ENCODE peak calls at places on chromosomes 16 and 17, in four cellular contexts. E is A549, N is K562, D is GM12878. W is an unnamed sample.

GRCh38 chr17:13462161-13462560 is 139.6 kb downstream of the HS3ST3A1 start:
- DNase-seq in E (no peak), N (no peak), D (no peak), W (no peak)

GRCh38 chr17:50298018-50298417 is 23.8 kb downstream of the TMEM92 start:
- DNase-seq in N (no peak), E (no peak), D (no peak), W (no peak)

GRCh38 chr16:87196229-87196628 is 121.0 kb downstream of the C16orf95 start:
- DNase-seq in N (no peak), E (no peak), D (no peak), W (no peak)

GRCh38 chr16:80174416-80174815 is 366.4 kb upstream of the DYNLRB2 start:
- DNase-seq in N (no peak), E (no peak), D (no peak), W (no peak)

GRCh38 chr16:62077998-62078397 is 41.8 kb upstream of the CDH8 start:
- DNase-seq in E (no peak), D (no peak), N (no peak), W (no peak)

GRCh38 chr17:2023692-2024571 is 1.2 kb downstream of the RTN4RL1 start:
- DNase-seq in E (peak), N (peak), D (no peak), W (no peak)

GRCh38 chr16:72836985-72837384 is 210.9 kb downstream of the ZFHX3 start:
- DNase-seq in E (no peak), D (no peak), N (peak), W (no peak)

GRCh38 chr16:84618428-84619102 is 687 bp upstream of the COTL1 start:
- DNase-seq in N (peak), E (peak), D (no peak), W (peak)

GRCh38 chr16:17512636-17513220 is 42.0 kb upstream of the XYLT1 start:
- DNase-seq in E (no peak), N (no peak), D (no peak), W (no peak)

GRCh38 chr16:25298165-25298872 is 40.7 kb upstream of the ZKSCAN2 start:
- DNase-seq in E (no peak), D (no peak), N (no peak), W (no peak)

GRCh38 chr16:64278196-64278595 is 843.7 kb downstream of the CDH11 start:
- DNase-seq in N (no peak), E (no peak), D (no peak), W (no peak)

GRCh38 chr16:85390511-85391174 is 222.5 kb upstream of the GSE1 start:
- DNase-seq in N (peak), D (no peak), E (peak), W (no peak)

GRCh38 chr17:30378191-30378796 is 433 bp upstream of the CPD start:
- DNase-seq in N (peak), D (no peak), E (no peak), W (no peak)

GRCh38 chr17:43151880-43152456 is 19.0 kb upstream of the NBR1 start:
- DNase-seq in E (no peak), D (no peak), N (no peak), W (no peak)

GRCh38 chr16:9966569-9967157 is 215.6 kb downstream of the GRIN2A start:
- DNase-seq in N (no peak), E (no peak), D (peak), W (no peak)

GRCh38 chr16:24208710-24209109 is 47.4 kb upstream of the CACNG3 start:
- DNase-seq in E (no peak), N (no peak), D (no peak), W (no peak)

GRCh38 chr16:50841081-50841886 is 99.4 kb downstream of the CYLD start:
- DNase-seq in N (peak), E (no peak), D (no peak), W (no peak)

GRCh38 chr17:28645576-28645939 is 600 bp upstream of the BLTP2 start:
- DNase-seq in E (no peak), N (no peak), D (no peak), W (no peak)

GRCh38 chr17:40563371-40564052 is 1.8 kb downstream of the CCR7 start:
- DNase-seq in E (no peak), N (no peak), D (no peak), W (no peak)

GRCh38 chr16:3646348-3646920 is 8.1 kb upstream of the DNASE1 start:
- DNase-seq in N (peak), D (no peak), E (peak), W (peak)

GRCh38 chr17:63519116-63519881 is 3.9 kb upstream of the KCNH6 start:
- DNase-seq in N (no peak), D (no peak), E (no peak), W (no peak)

GRCh38 chr16:78183437-78183836 is 84.0 kb downstream of the WWOX start:
- DNase-seq in D (no peak), E (no peak), N (no peak), W (no peak)

GRCh38 chr16:67417333-67418061 is 1.2 kb upstream of the ZDHHC1 start:
- DNase-seq in E (no peak), D (no peak), N (no peak), W (no peak)

GRCh38 chr17:72922223-72922622 is 170.3 kb downstream of the SLC39A11 start:
- DNase-seq in D (no peak), N (no peak), E (no peak), W (no peak)

GRCh38 chr17:45319239-45319703 is 2.5 kb upstream of the MAP3K14 start:
- DNase-seq in E (peak), D (no peak), N (no peak), W (no peak)

GRCh38 chr16:27498020-27498419 is 51.7 kb downstream of the GTF3C1 start:
- DNase-seq in E (no peak), N (no peak), D (no peak), W (no peak)

GRCh38 chr16:4613636-4614570 is 785 bp downstream of the UBALD1 start:
- DNase-seq in N (peak), D (no peak), E (no peak), W (peak)

GRCh38 chr16:450385-450784 is 24.9 kb downstream of the RAB11FIP3 start:
- DNase-seq in N (no peak), E (no peak), D (peak), W (no peak)

GRCh38 chr16:57167951-57168350 is 17.9 kb downstream of the PSME3IP1 start:
- DNase-seq in N (no peak), D (no peak), E (no peak), W (peak)

GRCh38 chr17:27554152-27554551 is 76.8 kb upstream of the LGALS9 start:
- DNase-seq in D (no peak), N (no peak), E (no peak), W (no peak)

GRCh38 chr17:37142294-37142944 is 193.7 kb downstream of the AATF start:
- DNase-seq in E (no peak), N (no peak), D (no peak), W (no peak)

GRCh38 chr17:10177921-10178788 is 20.3 kb downstream of the GAS7 start:
- DNase-seq in N (no peak), D (no peak), E (no peak), W (no peak)

GRCh38 chr17:8482546-8482945 is 46.9 kb downstream of the NDEL1 start:
- DNase-seq in N (no peak), D (no peak), E (no peak), W (no peak)

DNA sequence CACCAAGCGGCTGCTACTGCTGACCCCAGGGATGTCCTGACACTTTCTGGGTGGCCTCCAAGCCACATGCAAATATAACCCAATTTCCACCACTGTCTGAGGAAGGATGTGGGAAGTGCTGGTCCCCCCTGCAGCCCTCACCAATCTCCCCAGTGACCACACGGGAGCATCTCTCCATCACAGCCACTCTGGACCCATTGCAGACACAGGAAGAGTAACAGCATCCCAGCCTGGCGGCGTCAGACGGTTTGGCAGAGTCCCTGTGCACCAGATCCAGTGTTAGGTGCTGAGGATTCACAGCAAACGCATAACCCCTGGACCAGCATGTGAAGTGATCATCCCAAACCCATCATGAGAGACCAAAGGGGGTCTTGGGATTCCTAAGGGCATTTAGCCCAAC is 163.7 kb upstream of the TNRC6C start:
- DNase-seq in D (no peak), E (no peak), N (no peak), W (no peak)
- TF ChIP-seq CTCF in D (no peak), E (no peak), N (no peak), W (no peak)

GRCh38 chr17:76371656-76372628 is 12.5 kb upstream of the SPHK1 start:
- DNase-seq in N (no peak), D (no peak), E (no peak), W (peak)

GRCh38 chr17:76369804-76370203 is 14.6 kb upstream of the SPHK1 start:
- DNase-seq in D (no peak), N (no peak), E (no peak), W (no peak)

GRCh38 chr17:76368545-76368944 is 14.8 kb upstream of the PRPSAP1 start:
- DNase-seq in N (peak), D (no peak), E (no peak), W (no peak)

GRCh38 chr17:76367647-76368046 is 13.9 kb upstream of the PRPSAP1 start:
- DNase-seq in E (no peak), D (no peak), N (no peak), W (no peak)

DNA sequence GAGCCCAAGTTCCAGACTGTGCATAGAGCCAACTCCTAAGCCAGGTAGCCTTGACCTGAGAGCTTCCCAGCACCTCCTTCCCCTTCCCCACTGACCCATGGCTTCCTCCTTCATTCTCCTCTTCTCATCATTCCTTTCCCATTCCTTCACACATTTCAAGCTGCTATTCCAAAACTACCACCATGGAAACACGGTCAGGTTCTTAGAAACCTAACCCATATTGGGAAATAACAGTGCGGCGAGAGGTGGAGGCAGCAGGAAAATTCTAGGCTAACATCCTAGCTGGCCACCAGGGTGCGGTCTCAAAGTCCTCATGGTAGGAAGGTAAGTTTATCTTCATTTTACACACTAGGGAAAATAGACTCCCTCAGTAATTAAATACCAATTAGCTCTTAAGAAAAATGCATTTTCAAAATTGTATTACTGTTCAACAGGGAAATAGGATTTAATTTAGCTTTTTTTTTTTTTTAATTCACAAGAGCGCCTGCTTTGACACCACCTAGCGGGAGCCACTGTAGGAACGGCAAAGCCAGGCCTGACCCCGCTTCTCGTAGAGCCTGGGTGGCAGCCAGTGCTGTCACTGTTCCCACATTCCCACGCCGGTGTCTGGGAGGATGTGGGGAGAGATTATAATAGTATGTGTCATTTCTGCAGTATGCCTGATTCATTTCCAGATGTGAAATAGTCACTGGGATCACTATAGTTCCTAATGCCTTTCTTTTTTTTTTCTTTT is 14.0 kb upstream of the SPHK1 start:
- DNase-seq in N (peak), E (peak), D (no peak), W (peak)
- TF ChIP-seq MYC in N (no peak), E (no peak), D (no peak), W (no peak)

DNA sequence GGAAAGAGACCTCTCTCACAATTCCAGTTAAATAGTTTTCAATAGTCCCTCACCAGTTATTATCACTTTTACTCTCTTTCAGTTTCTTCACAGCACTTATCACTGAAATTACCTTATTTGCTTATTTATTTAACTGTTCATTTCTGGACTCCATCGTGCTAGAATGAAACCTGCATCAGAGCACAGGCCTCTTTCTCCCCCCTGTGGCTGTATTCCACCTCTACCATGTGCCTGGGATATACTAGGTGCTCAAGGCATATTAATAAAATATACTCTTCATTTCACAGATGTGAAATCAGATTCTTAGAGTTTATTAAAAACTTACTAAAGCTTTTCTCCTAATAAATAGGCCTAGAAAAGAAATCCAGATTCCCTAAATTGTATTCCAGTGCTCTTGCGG is 308.9 kb upstream of the MON1B start:
- DNase-seq in D (no peak), E (no peak), N (no peak), W (no peak)
- TF ChIP-seq CTCF in D (no peak), E (no peak), N (no peak), W (no peak)

GRCh38 chr16:58652741-58653140 is 23.1 kb upstream of the CNOT1 start:
- DNase-seq in D (no peak), N (no peak), E (no peak), W (no peak)
- TF ChIP-seq MYC in D (no peak), N (no peak), E (no peak), W (no peak)

GRCh38 chr16:1575578-1575977 is 36.3 kb downstream of the IFT140 start:
- DNase-seq in N (no peak), E (no peak), D (no peak), W (no peak)
- TF ChIP-seq CTCF in N (no peak), E (no peak), D (no peak), W (no peak)

GRCh38 chr17:79557276-79557675 is 53.6 kb downstream of the RBFOX3 start:
- DNase-seq in E (no peak), D (no peak), N (no peak), W (no peak)

GRCh38 chr17:79552824-79553223 is 58.0 kb downstream of the RBFOX3 start:
- DNase-seq in N (no peak), E (no peak), D (no peak), W (no peak)

GRCh38 chr17:79556263-79556662 is 54.6 kb downstream of the RBFOX3 start:
- DNase-seq in D (no peak), N (no peak), E (no peak), W (no peak)

GRCh38 chr17:79557724-79558572 is 52.9 kb downstream of the RBFOX3 start:
- DNase-seq in N (no peak), D (no peak), E (no peak), W (no peak)

DNA sequence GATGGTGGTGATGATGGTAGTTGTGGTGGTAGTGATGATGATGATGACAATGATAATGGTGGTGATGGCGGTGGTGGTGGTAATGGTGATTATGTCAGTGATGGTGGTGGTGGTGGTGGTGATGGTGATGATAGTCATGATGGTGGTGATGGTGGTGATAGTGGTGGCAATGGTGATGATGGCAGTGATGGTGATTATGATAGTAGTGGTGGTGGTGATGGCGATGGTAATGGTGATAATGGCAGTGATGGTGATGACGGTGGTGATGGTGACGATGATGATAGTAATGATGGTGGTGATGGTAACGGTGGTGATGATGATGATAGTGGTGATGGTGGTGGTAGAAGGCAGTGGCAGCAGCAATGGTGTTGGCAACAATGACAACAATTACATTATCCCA is 55.3 kb downstream of the RBFOX3 start:
- DNase-seq in E (no peak), N (no peak), D (no peak), W (no peak)
- TF ChIP-seq MYC in E (no peak), N (no peak), D (no peak), W (no peak)

DNA sequence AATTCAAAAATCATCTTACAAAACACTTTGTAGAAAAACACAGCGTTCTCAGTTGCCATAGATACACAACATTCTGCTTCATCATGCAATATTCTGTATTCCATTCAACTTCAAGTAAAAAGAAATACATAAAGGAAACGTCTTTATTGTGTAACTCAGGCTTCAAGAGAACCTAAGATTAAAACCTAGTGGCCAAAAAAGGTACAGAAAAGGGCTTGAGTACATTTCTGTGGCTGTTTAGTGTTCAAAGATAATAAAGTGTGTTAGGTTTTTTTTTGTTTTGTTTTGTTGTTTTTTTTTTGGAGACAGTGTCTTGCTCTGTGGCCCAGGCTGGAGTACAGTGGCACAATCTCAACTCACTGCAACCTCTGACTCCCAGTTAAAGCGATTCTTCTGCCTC is 250.4 kb downstream of the CEP112 start:
- DNase-seq in E (no peak), D (no peak), N (no peak), W (no peak)
- TF ChIP-seq CTCF in E (no peak), D (no peak), N (no peak), W (no peak)

W was measured in endothelial cell of umbilical vein.